ENCODE peak calls at places on chromosomes 13 and 19, in ten cellular contexts. I is MCF 10A, J is spleen, M is nephron progenitor cell, F is endothelial cell, A is adrenal gland, S is neural crest cell, K is fibroblast of lung, X is lower lobe of right lung, Y is IMR-90. R is an unnamed sample.

GRCh38 chr13:74825170-74825948 is 656.6 kb downstream of the TBC1D4 start:
- DNase-seq in I (peak), J (no peak), M (no peak), F (no peak), A (no peak), S (no peak), K (peak), X (no peak), Y (peak), R (peak)

GRCh38 chr13:70623260-70623659 is 515.0 kb upstream of the KLHL1 start:
- DNase-seq in I (peak), J (no peak), M (no peak), F (no peak), A (no peak), S (no peak), K (peak), X (no peak), Y (peak), R (no peak)

GRCh38 chr19:2986951-2987491 is 9.7 kb downstream of the TLE6 start:
- DNase-seq in I (no peak), J (no peak), M (peak), F (no peak), A (no peak), S (peak), K (no peak), X (no peak), Y (no peak), R (no peak)

GRCh38 chr13:66339214-66339613 is 890.9 kb downstream of the PCDH9 start:
- DNase-seq in I (no peak), J (no peak), M (no peak), F (no peak), A (no peak), S (no peak), K (no peak), X (no peak), Y (no peak), R (no peak)

GRCh38 chr19:45913874-45914830 is at the start of gene NANOS2:
- DNase-seq in I (no peak), J (no peak), M (peak), F (peak), A (no peak), S (peak), K (no peak), X (no peak), Y (no peak), R (no peak)

GRCh38 chr19:4260605-4261191 is 13.8 kb downstream of the YJU2 start:
- DNase-seq in I (no peak), J (no peak), M (no peak), F (no peak), A (no peak), S (no peak), K (no peak), X (no peak), Y (no peak), R (no peak)

GRCh38 chr13:62931901-62932883 is 1516.5 kb upstream of the PCDH20 start:
- DNase-seq in I (no peak), J (no peak), M (no peak), F (no peak), A (no peak), S (no peak), K (peak), X (no peak), Y (peak), R (no peak)

GRCh38 chr13:89267734-89268133 is 1596.6 kb downstream of the SLITRK5 start:
- DNase-seq in I (peak), J (no peak), M (no peak), F (no peak), A (no peak), S (no peak), K (peak), X (no peak), Y (no peak), R (no peak)

GRCh38 chr13:92510416-92510815 is 716.2 kb upstream of the GPC6 start:
- DNase-seq in I (peak), J (no peak), M (no peak), F (no peak), A (no peak), S (no peak), K (peak), X (no peak), Y (peak), R (no peak)

GRCh38 chr13:50133277-50133953 is 118.2 kb downstream of the KCNRG start:
- DNase-seq in I (no peak), J (no peak), M (peak), F (no peak), A (no peak), S (no peak), K (no peak), X (no peak), Y (no peak), R (no peak)

GRCh38 chr13:40023608-40024577 is 368.4 kb downstream of the COG6 start:
- DNase-seq in I (peak), J (no peak), M (no peak), F (no peak), A (no peak), S (no peak), K (no peak), X (no peak), Y (no peak), R (no peak)

GRCh38 chr19:56139847-56140582 is 1.1 kb upstream of the ZNF444 start:
- DNase-seq in I (no peak), J (no peak), M (no peak), F (no peak), A (no peak), S (no peak), K (no peak), X (no peak), Y (no peak), R (no peak)

GRCh38 chr13:27211771-27212364 is 39.5 kb upstream of the RPL21 start:
- DNase-seq in I (peak), J (no peak), M (no peak), F (no peak), A (peak), S (no peak), K (peak), X (no peak), Y (peak), R (peak)

GRCh38 chr19:3275583-3276340 is 51.3 kb downstream of the CELF5 start:
- DNase-seq in I (peak), J (peak), M (peak), F (peak), A (peak), S (peak), K (peak), X (peak), Y (peak), R (peak)

GRCh38 chr19:17553256-17553655 is 2.2 kb upstream of the COLGALT1 start:
- DNase-seq in I (peak), J (no peak), M (no peak), F (peak), A (peak), S (no peak), K (peak), X (no peak), Y (peak), R (peak)

GRCh38 chr19:43503501-43504425 is 783 bp downstream of the PHLDB3 start:
- DNase-seq in I (peak), J (peak), M (peak), F (peak), A (peak), S (peak), K (peak), X (peak), Y (peak), R (peak)

GRCh38 chr13:23899555-23899954 is 2.3 kb upstream of the C1QTNF9B start:
- DNase-seq in I (peak), J (no peak), M (peak), F (peak), A (peak), S (peak), K (peak), X (no peak), Y (peak), R (peak)
- TF ChIP-seq CTCF in I (peak), J (no peak), M (peak), F (peak), A (peak), S (peak), K (peak), X (peak), Y (peak), R (peak)

GRCh38 chr19:6235031-6235951 is 44.5 kb downstream of the MLLT1 start:
- DNase-seq in I (no peak), J (peak), M (no peak), F (no peak), A (no peak), S (no peak), K (no peak), X (no peak), Y (no peak), R (no peak)

GRCh38 chr19:6234527-6234926 is 45.2 kb downstream of the MLLT1 start:
- DNase-seq in I (no peak), J (no peak), M (no peak), F (no peak), A (no peak), S (no peak), K (no peak), X (no peak), Y (peak), R (no peak)

GRCh38 chr19:6238256-6238642 is 41.5 kb downstream of the MLLT1 start:
- DNase-seq in I (no peak), J (no peak), M (no peak), F (no peak), A (no peak), S (no peak), K (no peak), X (no peak), Y (no peak), R (no peak)

GRCh38 chr19:6238643-6239281 is 41.0 kb downstream of the MLLT1 start:
- DNase-seq in I (peak), J (peak), M (no peak), F (no peak), A (no peak), S (no peak), K (peak), X (peak), Y (peak), R (no peak)

DNA sequence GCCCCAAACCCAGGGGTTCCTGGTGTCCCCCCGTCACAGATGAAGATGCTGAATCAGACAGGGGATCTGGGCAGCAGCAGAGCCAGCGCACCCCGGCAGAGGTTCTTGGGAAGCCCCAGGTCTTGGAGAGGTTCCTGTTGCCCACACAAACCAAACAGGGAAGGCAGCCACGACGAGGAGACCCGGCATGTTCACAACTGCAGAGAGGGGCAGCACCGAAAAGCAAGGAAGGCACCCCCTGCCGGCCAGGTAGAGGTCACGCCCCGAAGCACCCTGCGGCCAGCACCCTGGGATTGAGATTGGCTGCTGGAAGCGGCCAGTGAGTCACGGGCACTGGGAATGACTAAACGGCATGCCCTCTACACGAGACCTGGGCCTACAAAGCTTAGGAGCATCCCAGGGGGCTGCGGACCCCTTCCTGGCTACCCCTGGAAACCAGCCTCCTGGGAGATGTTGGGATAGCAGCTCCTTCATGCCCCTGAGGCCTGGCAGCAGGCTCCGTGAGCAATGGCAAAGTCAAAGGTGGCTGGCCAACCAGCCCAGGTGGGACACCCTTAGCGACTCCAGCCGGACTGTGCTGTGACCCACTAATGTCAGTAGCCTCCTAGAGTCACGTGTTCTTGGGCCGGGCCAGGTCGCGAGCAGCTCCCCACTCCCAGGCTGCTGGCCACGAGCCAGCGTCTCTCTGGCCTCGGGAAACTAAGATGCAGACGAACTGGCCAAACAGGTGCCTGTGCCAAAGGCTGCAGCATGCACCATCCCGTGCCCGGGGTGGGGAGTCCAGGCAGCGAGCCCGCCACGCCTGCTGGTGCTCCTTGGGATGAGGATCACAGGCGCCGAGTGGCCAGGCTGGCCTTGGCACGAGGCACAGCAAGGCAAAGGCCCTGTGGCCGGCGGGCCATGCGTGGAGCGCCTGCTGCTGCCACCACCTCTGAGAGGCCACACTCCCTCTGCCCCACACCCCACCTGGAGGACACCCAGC is 43.2 kb downstream of the MLLT1 start:
- DNase-seq in I (peak), J (peak), M (no peak), F (no peak), A (peak), S (no peak), K (no peak), X (peak), Y (no peak), R (no peak)
- TF ChIP-seq CTCF in I (no peak), J (no peak), M (no peak), F (no peak), A (no peak), S (no peak), K (no peak), X (no peak), Y (no peak), R (no peak)

DNA sequence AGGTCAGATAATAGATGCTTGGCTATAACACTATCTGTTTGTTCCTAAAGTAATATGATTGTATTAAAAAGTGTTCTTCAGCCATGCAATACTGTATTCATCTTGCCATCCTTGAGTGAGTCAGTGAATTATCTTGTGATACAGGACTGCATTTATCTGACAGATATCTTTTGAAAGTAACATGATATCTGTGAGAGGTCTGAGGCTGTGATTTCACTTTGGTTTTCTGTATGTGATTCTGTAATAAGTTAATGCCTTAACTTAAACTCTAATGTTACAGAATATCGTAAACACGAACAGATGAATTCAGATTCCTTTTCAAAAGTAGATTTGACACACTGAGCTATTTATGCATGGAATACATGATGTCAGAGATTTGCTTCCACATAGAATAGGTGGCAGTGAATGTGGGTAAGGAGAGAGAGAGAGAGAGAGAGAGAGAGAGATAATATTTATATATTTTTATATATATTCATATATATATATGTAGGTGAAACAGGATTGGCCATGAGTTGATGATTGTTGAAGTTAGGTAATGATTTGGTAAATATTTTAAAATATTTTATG is 97.9 kb upstream of the RNF113B start:
- DNase-seq in I (no peak), J (no peak), M (no peak), F (no peak), A (no peak), S (no peak), K (peak), X (no peak), Y (peak), R (peak)
- TF ChIP-seq CTCF in I (no peak), J (no peak), M (no peak), F (no peak), A (no peak), S (no peak), K (no peak), X (no peak), Y (no peak), R (no peak)

GRCh38 chr13:101452519-101453485 is at the start of gene ITGBL1:
- DNase-seq in I (no peak), J (no peak), M (no peak), F (no peak), A (no peak), S (no peak), K (peak), X (no peak), Y (peak), R (peak)
- TF ChIP-seq CTCF in I (no peak), J (no peak), M (no peak), F (no peak), A (no peak), S (no peak), K (no peak), X (no peak), Y (no peak), R (peak)

GRCh38 chr13:44680746-44681355 is 104.7 kb upstream of the TSC22D1 start:
- DNase-seq in I (no peak), J (no peak), M (no peak), F (no peak), A (no peak), S (no peak), K (no peak), X (no peak), Y (peak), R (no peak)
- TF ChIP-seq CTCF in I (no peak), J (no peak), M (no peak), F (no peak), A (no peak), S (no peak), K (no peak), X (no peak), Y (no peak), R (no peak)

DNA sequence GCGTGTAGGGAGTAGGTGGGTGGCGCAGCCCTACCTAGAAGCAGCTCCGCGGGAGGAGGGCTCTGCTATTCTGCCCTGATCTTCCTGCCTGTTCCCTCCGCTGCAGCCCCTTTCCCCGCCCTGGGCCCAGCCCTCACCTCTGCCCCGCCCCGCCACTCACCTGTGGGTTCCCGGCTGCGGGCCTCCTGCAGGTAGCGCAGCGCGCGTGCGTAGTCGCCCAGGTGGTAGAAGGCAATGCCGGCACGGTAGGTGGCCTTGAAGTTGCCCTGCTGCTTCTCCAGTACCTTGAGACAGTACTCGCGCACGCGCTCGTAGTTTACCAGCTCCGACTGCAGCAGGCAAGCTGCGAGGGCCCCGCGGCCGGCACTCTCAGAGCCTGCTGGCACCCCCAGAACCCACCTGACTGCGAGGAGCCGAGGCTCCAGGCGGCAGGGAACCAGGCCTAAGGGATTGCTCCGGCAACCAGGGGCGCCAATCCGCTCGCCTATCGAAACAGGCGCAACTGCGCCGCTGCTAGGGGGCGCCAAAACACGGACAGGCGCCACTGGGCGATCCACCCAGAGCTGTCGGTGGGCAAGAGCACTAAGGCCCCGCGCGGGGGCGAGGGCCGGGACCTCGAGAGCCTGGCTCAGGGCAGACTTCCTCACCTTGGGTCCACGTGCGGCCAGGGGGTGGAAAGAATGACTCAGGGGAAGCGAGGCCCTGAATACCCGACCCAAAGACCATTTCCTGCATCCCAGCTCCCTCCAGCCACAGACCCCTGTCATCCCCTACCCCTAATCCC is 965 bp downstream of the TTC9B start:
- DNase-seq in I (no peak), J (no peak), M (peak), F (peak), A (no peak), S (no peak), K (no peak), X (peak), Y (no peak), R (no peak)
- TF ChIP-seq CTCF in I (peak), J (peak), M (peak), F (peak), A (peak), S (peak), K (peak), X (peak), Y (peak), R (peak)